ENCODE peak calls at places on chromosomes 5 and 9, in eight cellular contexts. H is esophagus muscularis mucosa, B is uterus, O is left ventricle myocardium inferior, A is spleen, F is testis, C is ovary, G is esophagus squamous epithelium. I is an unnamed sample. For H3K4me1 and H3K9me3, the result is how much of the 10 kb centered on the place peaks cover.

GRCh38 chr5:99032234-99033013 is 103.6 kb upstream of the CHD1 start:
- DNase-seq in O (peak), B (peak), F (peak), G (no peak), H (no peak), C (peak), A (no peak), I (peak)

GRCh38 chr5:74028976-74029375 is 403.0 kb downstream of the ARHGEF28 start:
- DNase-seq in A (no peak), G (no peak), F (no peak), O (no peak), H (no peak), C (no peak), B (no peak), I (no peak)

GRCh38 chr9:131982683-131983239 is 96.9 kb downstream of the MED27 start:
- DNase-seq in O (no peak), A (no peak), G (no peak), F (no peak), B (no peak), H (no peak), C (no peak), I (no peak)

GRCh38 chr9:33130501-33130900 is 36.6 kb downstream of the B4GALT1 start:
- DNase-seq in C (no peak), A (peak), H (no peak), O (no peak), B (no peak), F (no peak), G (no peak), I (no peak)

GRCh38 chr5:15598294-15598902 is 98.4 kb downstream of the FBXL7 start:
- DNase-seq in F (peak), G (no peak), A (no peak), H (no peak), O (no peak), C (no peak), B (no peak), I (no peak)

GRCh38 chr5:149838881-149839739 is 105.5 kb downstream of the PDE6A start:
- DNase-seq in C (no peak), B (no peak), G (no peak), H (no peak), F (no peak), O (no peak), A (peak), I (no peak)

GRCh38 chr5:83583859-83584258 is 112.3 kb downstream of the VCAN start:
- DNase-seq in G (no peak), F (no peak), A (no peak), H (no peak), C (no peak), O (no peak), B (no peak), I (no peak)

GRCh38 chr5:180718810-180719453 is 20.9 kb downstream of the OR2Y1 start:
- DNase-seq in F (peak), H (peak), G (no peak), A (no peak), O (no peak), C (no peak), B (no peak), I (no peak)

GRCh38 chr5:103119067-103119764 is 722 bp downstream of the GIN1 start:
- DNase-seq in O (no peak), C (no peak), F (no peak), A (no peak), G (no peak), B (no peak), H (no peak), I (no peak)

GRCh38 chr5:173907686-173908371 is 19.7 kb downstream of the CPEB4 start:
- DNase-seq in H (no peak), G (no peak), O (no peak), B (no peak), A (no peak), C (no peak), F (no peak), I (no peak)

GRCh38 chr9:79610019-79610760 is 38.4 kb downstream of the TLE4 start:
- DNase-seq in A (no peak), G (no peak), C (no peak), F (no peak), O (no peak), H (no peak), B (no peak), I (no peak)

GRCh38 chr9:99353408-99353807 is 131.3 kb downstream of the SEC61B start:
- DNase-seq in F (peak), A (no peak), G (no peak), C (no peak), O (no peak), B (peak), H (no peak), I (no peak)

GRCh38 chr9:77543131-77543822 is 104.8 kb downstream of the GNA14 start:
- DNase-seq in O (no peak), F (no peak), B (no peak), G (no peak), C (no peak), H (no peak), A (no peak), I (no peak)

DNA sequence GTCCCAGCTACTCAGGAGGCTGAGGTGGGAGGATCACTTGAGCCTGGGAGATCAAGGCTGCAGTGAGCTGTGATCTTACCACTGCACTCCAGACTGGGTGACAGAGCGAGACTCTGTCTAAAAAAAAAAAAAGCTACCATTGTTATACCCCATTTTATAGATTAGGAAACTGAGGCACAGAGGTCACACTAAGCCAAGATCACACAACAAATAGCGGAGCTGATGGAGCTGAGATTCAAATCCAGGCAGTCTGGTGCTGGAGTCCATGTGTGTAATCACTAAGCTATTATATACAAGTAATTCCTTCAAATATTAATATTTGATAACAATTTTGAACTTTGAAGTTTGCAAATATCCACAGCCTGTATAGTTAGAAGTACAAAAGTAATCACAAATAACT is 6.0 kb upstream of the SLC12A2 start:
- DNase-seq in O (no peak), C (no peak), G (no peak), A (no peak), H (no peak), B (no peak), F (no peak), I (no peak)
- H3K4me1 ChIP-seq in O (under half), C (under half), G (under half), A (under half), H (under half), B (under half), F (under half), I (under half)

GRCh38 chr9:87684627-87685204 is 41.2 kb upstream of the CTSL start:
- DNase-seq in A (no peak), H (peak), F (peak), B (peak), O (no peak), C (peak), G (no peak), I (peak)
- TF ChIP-seq CTCF in A (peak), H (peak), F (peak), B (peak), O (peak), C (peak), G (peak), I (peak)

GRCh38 chr5:4128994-4129393 is 533.4 kb downstream of the IRX1 start:
- DNase-seq in A (no peak), B (no peak), G (no peak), H (no peak), C (no peak), O (peak), F (no peak), I (no peak)
- H3K9me3 ChIP-seq in A (under half), B (under half), G (under half), H (under half), C (under half), O (under half), F (under half), I (under half)

DNA sequence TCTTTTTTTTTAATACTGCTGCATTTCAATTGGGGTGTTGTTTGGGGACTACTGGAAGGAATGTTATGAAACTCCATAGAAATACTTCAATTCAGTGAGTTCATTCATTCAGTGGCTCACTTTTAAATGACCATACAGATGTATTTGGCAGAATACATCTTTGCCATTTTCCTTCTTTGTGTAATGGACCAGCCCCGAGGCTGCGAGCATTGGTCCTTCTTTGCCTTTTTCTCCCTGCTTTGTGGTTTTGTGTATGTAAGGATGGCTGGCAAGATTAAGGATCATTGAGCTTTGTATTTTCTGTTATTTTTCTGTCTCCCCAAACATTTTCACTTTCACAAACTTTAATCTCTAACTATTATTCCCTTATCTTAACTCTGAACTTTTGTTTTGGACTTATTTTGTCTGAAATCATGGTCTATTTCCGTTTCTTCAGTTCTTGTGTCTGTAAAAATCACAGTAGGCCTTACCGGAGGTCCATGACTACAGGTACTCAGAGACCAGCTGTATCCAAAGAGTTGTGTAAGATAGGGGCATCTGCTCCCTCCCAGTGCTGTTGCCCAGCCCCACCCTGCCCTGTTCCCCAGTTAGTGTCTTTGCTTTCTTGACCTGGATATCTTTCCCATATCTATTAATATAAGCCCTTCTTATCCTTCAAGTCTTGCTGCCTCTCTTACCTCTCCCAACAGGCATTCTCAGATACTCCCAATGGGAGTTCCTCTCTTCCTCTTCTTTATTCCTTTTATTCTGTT is 154.3 kb upstream of the DMRT1 start:
- DNase-seq in B (no peak), A (no peak), G (no peak), C (no peak), F (no peak), O (no peak), H (peak), I (no peak)
- H3K4me1 ChIP-seq in B (under half), A (under half), G (half or more), C (under half), F (under half), O (half or more), H (half or more), I (under half)

GRCh38 chr5:178831049-178831448 is 28.7 kb upstream of the ZNF354B start:
- DNase-seq in G (no peak), H (no peak), A (no peak), O (no peak), F (no peak), B (no peak), C (no peak), I (no peak)
- TF ChIP-seq CTCF in G (no peak), H (no peak), A (no peak), O (no peak), F (no peak), B (no peak), C (no peak), I (no peak)

GRCh38 chr5:178793696-178794095 is 63.2 kb upstream of the ZNF354A start:
- DNase-seq in B (no peak), A (no peak), G (no peak), O (no peak), F (no peak), H (no peak), C (no peak), I (no peak)

GRCh38 chr5:178791976-178792375 is 61.5 kb upstream of the ZNF354A start:
- DNase-seq in F (no peak), B (no peak), O (no peak), A (no peak), C (no peak), G (no peak), H (no peak), I (no peak)

GRCh38 chr5:178794433-178794832 is 64.0 kb upstream of the ZNF354A start:
- DNase-seq in O (no peak), H (no peak), G (no peak), B (no peak), C (no peak), F (no peak), A (no peak), I (no peak)

GRCh38 chr5:178790371-178790770 is 59.9 kb upstream of the ZNF354A start:
- DNase-seq in F (no peak), O (no peak), B (no peak), G (no peak), H (no peak), C (no peak), A (no peak), I (no peak)

DNA sequence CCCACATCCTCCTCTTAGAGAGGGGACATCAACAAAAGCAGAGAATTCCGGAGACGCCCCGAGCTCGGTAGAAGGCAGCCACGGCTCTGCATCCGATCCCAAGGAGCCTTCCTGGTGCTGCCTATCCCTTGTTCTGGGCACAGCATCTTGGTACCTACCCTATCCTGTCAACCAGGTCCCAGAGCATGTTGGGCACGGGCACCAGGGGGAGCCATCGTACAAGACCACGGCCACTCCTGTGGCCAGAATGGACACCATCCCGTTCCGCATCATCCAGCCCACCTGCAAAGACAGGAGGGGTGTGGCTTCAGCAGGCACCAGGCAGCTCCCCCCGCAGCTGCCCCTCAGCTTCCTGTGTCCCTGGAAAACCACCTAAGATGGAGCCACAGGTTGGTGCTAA is 62.7 kb upstream of the ZNF354A start:
- DNase-seq in H (no peak), C (no peak), O (peak), B (no peak), F (peak), A (no peak), G (no peak), I (no peak)
- H3K9me3 ChIP-seq in H (under half), C (under half), O (under half), B (under half), F (under half), A (under half), G (under half), I (under half)

GRCh38 chr5:95951916-95952315 is 9.7 kb downstream of the ELL2 start:
- DNase-seq in O (no peak), C (no peak), B (no peak), F (no peak), A (no peak), G (no peak), H (no peak), I (no peak)
- H3K4me1 ChIP-seq in O (half or more), C (under half), B (under half), F (under half), A (under half), G (half or more), H (under half), I (under half)

DNA sequence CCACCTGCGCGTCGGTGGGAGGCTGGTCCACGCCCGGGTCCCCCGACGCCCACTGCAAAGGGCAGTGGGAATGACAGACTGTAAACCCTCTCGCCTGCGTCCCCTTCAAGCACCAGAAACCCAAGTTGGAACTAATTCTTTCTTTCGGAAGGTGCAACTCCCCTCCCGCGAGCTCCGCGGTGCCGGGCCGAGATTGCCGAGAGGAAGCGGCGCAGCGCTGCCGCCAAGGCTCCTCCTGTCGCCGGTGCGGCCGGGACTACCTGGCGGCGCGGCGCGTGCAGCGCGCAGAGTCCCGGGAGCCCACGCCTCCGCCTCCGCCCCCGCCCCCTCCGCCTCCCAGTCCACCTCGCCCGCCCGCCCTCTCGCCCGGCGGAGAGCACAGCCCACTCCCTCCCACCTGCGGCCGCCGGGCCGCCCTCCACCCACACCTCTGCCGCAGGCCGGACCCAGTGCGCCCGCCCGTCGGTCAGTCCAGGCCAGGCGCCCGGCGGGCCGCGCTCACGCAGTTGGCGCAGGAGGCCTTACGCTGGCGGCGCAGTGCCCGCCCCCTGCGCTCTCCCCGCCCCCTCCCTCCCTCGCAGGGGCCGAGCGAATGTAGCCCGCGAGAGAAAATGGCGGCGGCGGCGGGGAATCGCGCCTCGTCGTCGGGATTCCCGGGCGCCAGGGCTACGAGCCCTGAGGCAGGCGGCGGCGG is at the start of gene MAP3K1:
- DNase-seq in O (peak), F (peak), G (peak), C (peak), H (no peak), A (peak), B (peak), I (peak)
- TF ChIP-seq CTCF in O (no peak), F (peak), G (peak), C (no peak), H (no peak), A (no peak), B (no peak), I (peak)

DNA sequence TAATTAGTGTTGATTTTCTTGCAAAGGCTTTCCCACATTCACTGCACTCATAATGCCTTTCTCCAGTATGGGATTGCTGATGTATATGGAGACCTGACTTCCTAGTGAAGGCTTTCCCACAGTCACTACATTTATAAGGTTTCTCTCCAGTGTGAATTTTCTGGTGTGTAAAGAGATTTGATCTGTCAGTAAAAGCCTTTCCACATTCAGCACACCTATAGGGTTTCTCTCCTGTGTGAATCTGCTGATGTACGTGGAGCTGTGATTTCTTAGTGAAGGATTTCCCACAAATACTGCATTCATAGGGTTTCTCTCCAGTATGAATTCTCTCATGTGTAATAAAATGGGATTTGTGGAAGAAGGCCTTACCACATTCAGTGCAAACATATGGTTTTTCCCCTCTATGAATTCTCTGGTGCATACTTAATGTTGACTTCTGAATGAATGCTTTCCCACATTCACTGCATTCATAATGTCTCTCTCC is 31.1 kb downstream of the ZNF484 start:
- DNase-seq in C (no peak), A (no peak), F (no peak), O (no peak), H (no peak), G (no peak), B (no peak), I (no peak)
- H3K9me3 ChIP-seq in C (under half), A (half or more), F (under half), O (half or more), H (under half), G (half or more), B (under half), I (under half)

I was measured in Peyer's patch.